ENCODE peak calls at places on chromosomes 13 and 19, in nine cellular contexts. T, X, B, M, G, R, C, U and P are unnamed samples.

GRCh38 chr19:19170053-19170945 is at the start of gene MEF2B:
- DNase-seq in T (peak; percentile 49), X (no peak), B (peak; percentile 79), M (no peak), G (peak; percentile 85), R (peak; percentile 42), C (peak; percentile 89), U (peak; percentile 94), P (peak; percentile 87)

GRCh38 chr13:87123987-87124784 is 547.0 kb upstream of the SLITRK5 start:
- DNase-seq in T (no peak), X (peak; percentile 75), B (no peak), M (no peak), G (no peak), R (no peak), C (no peak), U (peak; percentile 48), P (no peak)

GRCh38 chr13:57352114-57352513 is 185.1 kb downstream of the PRR20E start:
- DNase-seq in T (no peak), X (no peak), B (no peak), M (no peak), G (no peak), R (no peak), C (no peak), U (no peak), P (no peak)

GRCh38 chr13:36675213-36675536 is 1.4 kb downstream of the SERTM1 start:
- DNase-seq in T (no peak), X (no peak), B (no peak), M (no peak), G (no peak), R (no peak), C (no peak), U (no peak), P (no peak)

GRCh38 chr19:31141301-31141700 is 207.9 kb downstream of the TSHZ3 start:
- DNase-seq in T (no peak), X (no peak), B (no peak), M (no peak), G (no peak), R (no peak), C (no peak), U (no peak), P (no peak)

GRCh38 chr19:51727349-51727880 is 3.6 kb upstream of the HAS1 start:
- DNase-seq in T (no peak), X (no peak), B (no peak), M (no peak), G (no peak), R (no peak), C (no peak), U (no peak), P (no peak)

GRCh38 chr19:41958367-41959055 is 610 bp downstream of the RABAC1 start:
- DNase-seq in T (peak; percentile 82), X (peak; percentile 40), B (peak; percentile 88), M (peak; percentile 59), G (peak; percentile 94), R (peak; percentile 78), C (peak; percentile 84), U (peak; percentile 93), P (peak; percentile 92)

GRCh38 chr13:39616087-39616694 is 13.2 kb upstream of the LHFPL6 start:
- DNase-seq in T (peak; percentile 20), X (peak; percentile 44), B (peak; percentile 32), M (no peak), G (no peak), R (peak; percentile 53), C (no peak), U (peak; percentile 55), P (no peak)

GRCh38 chr13:112957295-112957677 is 11.7 kb upstream of the MCF2L start:
- DNase-seq in T (no peak), X (no peak), B (no peak), M (no peak), G (no peak), R (no peak), C (no peak), U (no peak), P (no peak)

GRCh38 chr19:47694466-47695273 is 18.6 kb upstream of the EHD2 start:
- DNase-seq in T (no peak), X (no peak), B (no peak), M (no peak), G (no peak), R (no peak), C (peak; percentile 48), U (no peak), P (no peak)

GRCh38 chr19:46393456-46394397 is 19.6 kb downstream of the CCDC8 start:
- DNase-seq in T (no peak), X (no peak), B (no peak), M (no peak), G (no peak), R (no peak), C (peak; percentile 36), U (no peak), P (peak; percentile 30)

GRCh38 chr13:80363890-80364503 is 23.1 kb upstream of the SPRY2 start:
- DNase-seq in T (no peak), X (no peak), B (no peak), M (no peak), G (no peak), R (no peak), C (no peak), U (no peak), P (no peak)

GRCh38 chr19:37988758-37989635 is 82.0 kb downstream of the SIPA1L3 start:
- DNase-seq in T (no peak), X (no peak), B (no peak), M (no peak), G (no peak), R (no peak), C (no peak), U (peak; percentile 65), P (peak; percentile 6)

GRCh38 chr19:12666305-12667048 is at the start of the genes MAN2B1 and WDR83:
- DNase-seq in T (peak; percentile 75), X (no peak), B (peak; percentile 72), M (no peak), G (peak; percentile 85), R (peak; percentile 67), C (peak; percentile 85), U (peak; percentile 89), P (peak; percentile 83)

GRCh38 chr13:41458187-41458938 is 1.0 kb downstream of the RGCC start:
- DNase-seq in T (peak; percentile 29), X (no peak), B (peak; percentile 13), M (no peak), G (peak; percentile 43), R (no peak), C (peak; percentile 59), U (peak; percentile 42), P (peak; percentile 75)
- H3K4me1 ChIP-seq in T (no peaks in the 10 kb centered on the region), X (peaks cover 11% of the 10 kb centered on the region), B (no peaks in the 10 kb centered on the region), M (peaks cover 11% of the 10 kb centered on the region), G (peaks cover 12% of the 10 kb centered on the region), R (peaks cover 34% of the 10 kb centered on the region), C (peaks cover 14% of the 10 kb centered on the region), U (no peaks in the 10 kb centered on the region), P (peaks cover 47% of the 10 kb centered on the region)

GRCh38 chr19:2845107-2845506 is 3.8 kb downstream of the ZNF555 start:
- DNase-seq in T (no peak), X (no peak), B (no peak), M (no peak), G (no peak), R (no peak), C (no peak), U (no peak), P (no peak)

GRCh38 chr19:2837430-2837829 is 3.8 kb upstream of the ZNF555 start:
- DNase-seq in T (no peak), X (no peak), B (no peak), M (no peak), G (no peak), R (no peak), C (no peak), U (no peak), P (no peak)

GRCh38 chr19:2846180-2846935 is 5.1 kb downstream of the ZNF555 start:
- DNase-seq in T (no peak), X (no peak), B (no peak), M (no peak), G (no peak), R (no peak), C (no peak), U (no peak), P (no peak)

GRCh38 chr19:2840794-2841790 is at the start of gene ZNF555:
- DNase-seq in T (peak; percentile 99), X (peak; percentile 98), B (peak; percentile 99), M (peak; percentile 99), G (peak; percentile 100), R (peak; percentile 100), C (peak; percentile 100), U (peak; percentile 99), P (peak; percentile 100)

DNA sequence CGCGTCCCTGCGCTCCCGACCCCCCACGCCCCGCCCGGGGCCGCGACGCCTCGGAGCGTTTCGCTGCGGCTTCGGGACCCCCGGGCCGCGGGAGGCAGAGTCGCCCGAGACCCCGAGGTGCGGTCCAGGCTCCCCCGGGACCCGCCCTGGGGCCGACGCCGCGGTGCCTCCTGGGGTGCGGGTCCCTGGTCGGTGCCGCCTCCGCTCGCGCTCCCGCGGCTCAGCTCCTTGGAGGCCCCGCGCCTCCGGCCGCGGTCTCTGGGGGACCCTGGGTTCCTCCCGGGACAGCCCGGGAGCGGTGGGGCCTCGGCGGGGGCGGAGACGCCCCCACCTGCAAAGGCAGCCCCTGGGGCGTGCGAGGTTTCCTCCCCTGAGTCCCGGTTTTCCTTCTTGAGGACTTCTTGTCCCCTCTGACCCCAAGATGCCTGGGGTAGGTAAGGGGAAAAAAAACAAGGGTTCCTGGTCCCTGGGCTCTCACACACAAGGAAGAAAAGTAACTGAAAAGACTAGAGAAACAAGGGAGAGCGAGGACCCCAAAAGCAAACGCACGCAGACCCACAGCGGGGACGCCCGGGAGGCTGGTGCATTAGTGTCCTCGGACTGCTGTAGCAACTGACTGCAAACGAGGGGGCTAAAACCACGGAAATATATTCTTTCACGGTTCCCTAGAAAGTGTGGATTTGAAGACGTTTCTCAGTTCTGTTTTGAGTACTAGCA is 741 bp downstream of the ZNF555 start:
- DNase-seq in T (no peak), X (no peak), B (no peak), M (no peak), G (no peak), R (no peak), C (no peak), U (no peak), P (no peak)
- H3K27ac ChIP-seq in T (peak overlapping the region; percentile 81), X (peak overlapping the region; percentile 67), B (peak overlapping the region; percentile 87), M (no peak overlapping the region), G (peak overlapping the region; percentile 85), R (peak overlapping the region; percentile 36), C (peak overlapping the region; percentile 93), U (no peak overlapping the region), P (peak overlapping the region; percentile 91)

DNA sequence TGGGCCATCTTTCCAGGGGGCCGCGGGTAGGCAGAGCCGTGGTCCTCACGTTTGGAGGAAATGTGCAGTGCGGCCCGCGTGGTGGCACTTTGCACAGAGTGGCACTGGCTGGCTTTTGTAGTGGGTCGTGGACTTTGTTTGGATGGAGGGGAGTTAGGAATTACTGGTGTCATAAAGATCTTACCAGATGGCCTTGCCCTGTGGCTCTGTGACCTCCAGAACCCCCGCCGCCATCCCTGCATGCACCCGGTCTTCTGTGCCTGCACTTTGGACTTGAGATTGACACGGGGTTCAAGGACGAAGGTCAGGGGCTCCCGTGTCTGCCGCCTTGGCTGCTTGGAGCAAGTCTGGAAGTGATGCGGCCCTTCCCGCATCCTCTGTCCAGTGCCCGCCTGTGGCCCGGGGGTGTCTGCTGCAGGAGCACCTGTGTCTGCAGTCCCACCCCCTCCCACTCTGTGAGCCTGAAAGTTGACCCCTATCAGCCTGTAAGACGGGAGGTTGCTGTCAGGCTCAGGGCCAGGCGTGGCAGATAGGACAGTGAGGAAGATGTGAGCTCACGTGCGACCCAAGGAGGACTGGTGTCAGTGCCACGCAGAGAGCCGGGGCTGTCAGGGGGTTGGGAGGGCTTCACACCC is 2.2 kb downstream of the GNA11 start:
- DNase-seq in T (no peak), X (no peak), B (no peak), M (no peak), G (no peak), R (no peak), C (peak; percentile 48), U (no peak), P (no peak)
- H3K4me1 ChIP-seq in T (no peaks in the 10 kb centered on the region), X (peaks cover 3% of the 10 kb centered on the region), B (peaks cover 29% of the 10 kb centered on the region), M (peaks cover 38% of the 10 kb centered on the region), G (peaks cover 36% of the 10 kb centered on the region), R (peaks cover 69% of the 10 kb centered on the region), C (peaks cover 51% of the 10 kb centered on the region), U (no peaks in the 10 kb centered on the region), P (peaks cover 66% of the 10 kb centered on the region)

GRCh38 chr19:56966697-56967299 is 126.3 kb upstream of the PEG3 start:
- DNase-seq in T (peak; percentile 39), X (no peak), B (no peak), M (no peak), G (no peak), R (no peak), C (no peak), U (no peak), P (no peak)
- H3K27ac ChIP-seq in T (peak overlapping the region; percentile 83), X (no peak overlapping the region), B (no peak overlapping the region), M (no peak overlapping the region), G (no peak overlapping the region), R (no peak overlapping the region), C (no peak overlapping the region), U (no peak overlapping the region), P (no peak overlapping the region)